ENCODE peak calls at places on chromosomes 6 and 20, in eight cellular contexts. T is Caki2; N is prostate gland; O is fibroblast of the aortic adventitia; X is stimulated activated CD4-positive, alpha-beta T cell treated with anti-CD3 and anti-CD28 coated beads, Interleukin-4, amount 100 ng/mL, for 1 hour; J is ACHN; B is HFFc6; H is activated naive CD4-positive, alpha-beta T cell treated with anti-CD3 and anti-CD28 coated beads, Interleukin-2, amount 10 ng/mL, durations not matched to agents 7 days and 5 days. S is an unnamed sample.

GRCh38 chr6:87053312-87053711 is 41.6 kb downstream of the CGA start:
- DNase-seq in H (no peak), N (no peak), B (no peak), J (no peak), T (no peak), O (no peak), X (no peak), S (no peak)

GRCh38 chr20:19025430-19026120 is 186.9 kb upstream of the SLC24A3 start:
- DNase-seq in X (no peak), B (no peak), J (no peak), O (no peak), H (no peak), N (no peak), T (no peak), S (no peak)

GRCh38 chr6:26183581-26184408 is 96.6 kb downstream of the HFE start:
- DNase-seq in T (peak; percentile 97), N (peak; percentile 71), O (peak; percentile 95), H (peak; percentile 81), J (peak; percentile 90), B (peak; percentile 43), X (peak; percentile 41), S (peak; percentile 94)

GRCh38 chr6:132919476-132919875 is 105.1 kb downstream of the RPS12 start:
- DNase-seq in O (peak; percentile 70), T (peak; percentile 11), X (no peak), B (peak; percentile 48), J (no peak), H (no peak), N (peak; percentile 30), S (peak; percentile 68)

GRCh38 chr6:24951831-24952299 is 16.1 kb upstream of the RIPOR2 start:
- DNase-seq in N (no peak), O (no peak), T (no peak), B (no peak), X (no peak), J (no peak), H (peak; percentile 78), S (no peak)

GRCh38 chr20:33465536-33466302 is 22.2 kb upstream of the SNTA1 start:
- DNase-seq in H (no peak), J (no peak), B (no peak), T (no peak), N (no peak), O (no peak), X (no peak), S (no peak)

GRCh38 chr6:52042141-52042885 is 45.1 kb downstream of the PKHD1 start:
- DNase-seq in H (no peak), N (no peak), O (no peak), T (no peak), J (no peak), B (no peak), X (no peak), S (no peak)

GRCh38 chr6:1390805-1391511 is 1.6 kb downstream of the FOXF2 start:
- DNase-seq in N (no peak), T (no peak), H (no peak), O (peak; percentile 54), B (peak; percentile 54), J (no peak), X (no peak), S (peak; percentile 67)

GRCh38 chr20:8912731-8913130 is 156.2 kb upstream of the PLCB4 start:
- DNase-seq in O (no peak), H (no peak), T (no peak), N (no peak), B (no peak), X (no peak), J (no peak), S (no peak)

GRCh38 chr6:26028753-26029569 is 58.3 kb upstream of the HFE start:
- DNase-seq in B (no peak), N (no peak), X (no peak), J (no peak), T (peak; percentile 68), H (peak; percentile 29), O (no peak), S (no peak)

GRCh38 chr6:45741437-45742166 is 274.1 kb downstream of the CLIC5 start:
- DNase-seq in O (peak; percentile 77), H (no peak), B (no peak), N (no peak), T (no peak), X (no peak), J (no peak), S (peak; percentile 46)

GRCh38 chr6:158115508-158115907 is 52.6 kb downstream of the SERAC1 start:
- DNase-seq in N (no peak), X (no peak), B (no peak), J (no peak), T (no peak), H (no peak), O (no peak), S (no peak)

GRCh38 chr20:32004963-32005362 is 5.3 kb upstream of the CCM2L start:
- DNase-seq in T (peak; percentile 41), J (peak; percentile 34), O (peak; percentile 32), X (no peak), N (no peak), H (no peak), B (peak; percentile 58), S (peak; percentile 53)

GRCh38 chr20:10347066-10347465 is 87.0 kb downstream of the MKKS start:
- DNase-seq in J (no peak), X (no peak), T (no peak), N (no peak), H (no peak), B (no peak), O (no peak), S (no peak)

GRCh38 chr6:27130668-27131428 is 116.7 kb upstream of the PRSS16 start:
- DNase-seq in O (no peak), J (peak; percentile 16), H (no peak), T (no peak), B (no peak), X (no peak), N (no peak), S (no peak)

GRCh38 chr6:163962627-163963117 is 548.2 kb downstream of the QKI start:
- DNase-seq in N (no peak), H (no peak), O (no peak), X (no peak), B (no peak), T (no peak), J (no peak), S (no peak)

GRCh38 chr6:122621638-122622037 is 11.4 kb downstream of the PKIB start:
- DNase-seq in H (no peak), N (no peak), X (no peak), J (no peak), B (no peak), T (no peak), O (no peak), S (no peak)

GRCh38 chr6:121652726-121653623 is 217.5 kb downstream of the GJA1 start:
- DNase-seq in O (peak; percentile 91), H (no peak), X (no peak), N (peak; percentile 21), J (no peak), T (peak; percentile 8), B (peak; percentile 71), S (peak; percentile 88)

GRCh38 chr20:58900292-58900931 is 47.9 kb downstream of the GNAS start:
- DNase-seq in O (no peak), N (no peak), B (no peak), T (no peak), H (no peak), J (no peak), X (no peak), S (peak; percentile 19)

GRCh38 chr6:157087974-157088373 is 235.3 kb downstream of the TMEM242 start:
- DNase-seq in O (no peak), J (no peak), H (no peak), X (no peak), N (no peak), T (no peak), B (no peak), S (no peak)

GRCh38 chr6:88045521-88046136 is 2.0 kb upstream of the SPACA1 start:
- DNase-seq in N (no peak), O (no peak), T (no peak), J (no peak), H (no peak), X (no peak), B (no peak), S (no peak)

GRCh38 chr6:167760979-167761793 is 65.5 kb upstream of the AFDN start:
- DNase-seq in J (no peak), H (no peak), B (no peak), N (peak; percentile 37), O (peak; percentile 66), T (no peak), X (no peak), S (no peak)

S was measured in EH.